ENCODE peak calls at places on chromosome 12, in nine cellular contexts. O, V, D, E, U, S, I, Z and J are unnamed samples.
A peak's percentile ranks its signal among the peaks of the same experiment; 100 is the strongest.

GRCh38 chr12:28209782-28210181 is 19.5 kb downstream of the CCDC91 start:
- DNase-seq in V (no peak), D (no peak), S (peak; percentile 16), U (no peak), I (no peak), O (no peak), Z (no peak), E (no peak), J (no peak)

GRCh38 chr12:57832966-57833365 is 13.6 kb downstream of the CTDSP2 start:
- DNase-seq in V (no peak), O (no peak), I (peak; percentile 59), Z (no peak), U (no peak), E (no peak), D (no peak), S (peak; percentile 31), J (no peak)

GRCh38 chr12:55716582-55717396 is 943 bp downstream of the BLOC1S1 start:
- DNase-seq in E (no peak), U (no peak), O (no peak), D (no peak), V (no peak), I (no peak), Z (no peak), S (peak; percentile 40), J (no peak)

GRCh38 chr12:18476866-18477265 is 215.5 kb downstream of the PIK3C2G start:
- DNase-seq in O (no peak), E (no peak), D (no peak), S (no peak), U (no peak), V (no peak), I (no peak), Z (no peak), J (no peak)

GRCh38 chr12:57737467-57738141 is 938 bp downstream of the AGAP2 start:
- DNase-seq in D (no peak), S (no peak), I (no peak), O (no peak), Z (no peak), V (no peak), E (no peak), U (no peak), J (no peak)

GRCh38 chr12:76455582-76456345 is 103.8 kb downstream of the OSBPL8 start:
- DNase-seq in U (no peak), E (peak; percentile 79), O (peak; percentile 97), Z (peak; percentile 79), S (peak; percentile 96), V (peak; percentile 92), I (no peak), D (no peak), J (no peak)

GRCh38 chr12:66693901-66694513 is 15.1 kb upstream of the GRIP1 start:
- DNase-seq in E (peak; percentile 36), S (peak; percentile 81), V (peak; percentile 55), Z (peak; percentile 41), D (no peak), I (peak; percentile 11), O (peak; percentile 69), U (no peak), J (no peak)

GRCh38 chr12:89695100-89695499 is 13.5 kb downstream of the ATP2B1 start:
- DNase-seq in O (peak; percentile 70), Z (no peak), D (no peak), U (no peak), E (peak; percentile 11), S (peak; percentile 69), V (peak; percentile 55), I (no peak), J (no peak)

GRCh38 chr12:7113389-7113871 is 4.4 kb upstream of the C1RL start:
- DNase-seq in I (peak; percentile 35), U (no peak), Z (no peak), S (peak; percentile 62), O (peak; percentile 29), E (no peak), D (no peak), V (no peak), J (no peak)

GRCh38 chr12:49827351-49828099 is 688 bp downstream of the NCKAP5L start:
- DNase-seq in Z (no peak), D (peak; percentile 67), U (peak; percentile 35), V (peak; percentile 61), S (peak; percentile 57), I (peak; percentile 65), O (peak; percentile 16), E (no peak), J (peak; percentile 45)

DNA sequence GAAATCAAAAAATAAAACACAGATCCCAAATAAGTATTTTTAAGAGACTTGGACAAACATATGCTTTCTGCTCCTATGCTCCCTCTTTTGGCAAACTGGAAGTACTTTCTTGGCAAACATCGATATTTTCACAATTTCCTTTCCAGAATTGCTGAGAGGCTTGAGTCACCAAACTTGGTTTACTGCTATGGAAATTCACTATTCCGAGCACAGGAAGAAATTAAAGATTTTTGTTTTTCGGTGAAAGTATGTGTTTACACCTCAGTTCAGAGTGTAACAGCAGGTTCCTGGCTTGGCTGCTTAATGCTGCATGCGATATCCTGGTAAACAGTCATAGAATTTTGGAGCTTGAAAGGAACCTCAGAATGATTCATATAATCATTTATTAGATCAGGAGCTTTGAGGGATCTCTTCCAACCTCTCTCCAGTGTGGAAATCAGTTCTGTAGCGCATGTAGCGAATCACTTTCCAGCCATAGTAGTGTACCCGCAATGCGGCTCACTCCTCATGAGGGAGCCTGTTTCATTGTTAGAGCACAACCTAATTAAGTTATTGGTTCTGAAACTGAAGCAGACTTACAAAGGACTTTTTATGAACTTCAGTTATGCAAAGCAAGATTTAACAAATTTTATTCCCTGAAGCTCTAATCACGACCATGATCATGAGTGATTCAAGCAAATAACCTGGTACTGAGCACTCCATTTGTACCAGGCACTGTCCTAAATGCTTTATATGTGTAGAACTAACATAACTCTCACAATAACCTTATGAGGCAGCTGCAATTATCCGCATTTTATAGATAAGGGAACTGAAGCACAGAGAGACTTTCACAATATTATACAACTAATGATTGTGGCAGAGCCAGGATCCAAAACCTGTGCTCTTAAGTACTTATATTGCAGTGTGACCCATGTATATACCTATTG is 56.4 kb upstream of the ATP2A2 start:
- DNase-seq in D (no peak), V (peak; percentile 85), S (peak; percentile 91), I (no peak), O (peak; percentile 89), U (no peak), E (peak; percentile 62), Z (peak; percentile 75), J (no peak)
- TF ChIP-seq CTCF in D (peak; percentile 50), V (peak; percentile 79), S (peak; percentile 74), I (no peak), O (peak; percentile 49), U (peak; percentile 68), E (peak; percentile 77), Z (peak; percentile 56), J (no peak)

GRCh38 chr12:113231275-113232231 is 10.3 kb downstream of the TPCN1 start:
- DNase-seq in I (peak; percentile 4), O (peak; percentile 78), Z (no peak), E (no peak), V (no peak), U (no peak), D (no peak), S (no peak), J (peak; percentile 9)

GRCh38 chr12:113234483-113234882 is 13.2 kb downstream of the TPCN1 start:
- DNase-seq in D (no peak), U (no peak), Z (no peak), O (no peak), V (no peak), S (no peak), E (no peak), I (no peak), J (no peak)

GRCh38 chr12:113233967-113234366 is 12.7 kb downstream of the TPCN1 start:
- DNase-seq in V (no peak), S (no peak), O (no peak), Z (no peak), E (no peak), D (no peak), I (no peak), U (no peak), J (no peak)

GRCh38 chr12:113232232-113232615 is 11.0 kb downstream of the TPCN1 start:
- DNase-seq in V (no peak), O (no peak), D (no peak), I (peak; percentile 1), S (no peak), Z (no peak), U (no peak), E (no peak), J (no peak)

GRCh38 chr12:113232787-113233585 is 11.7 kb downstream of the TPCN1 start:
- DNase-seq in I (peak; percentile 91), U (no peak), V (no peak), S (no peak), O (no peak), E (no peak), Z (no peak), D (no peak), J (peak; percentile 73)
- TF ChIP-seq CTCF in I (no peak), U (no peak), V (no peak), S (no peak), O (no peak), E (no peak), Z (no peak), D (peak; percentile 12), J (no peak)

GRCh38 chr12:45014396-45014795 is 36.5 kb downstream of the DBX2 start:
- DNase-seq in O (no peak), E (no peak), U (no peak), D (no peak), Z (no peak), V (no peak), S (no peak), I (no peak), J (no peak)
- TF ChIP-seq CTCF in O (no peak), E (no peak), U (no peak), D (no peak), Z (no peak), V (no peak), S (no peak), I (no peak), J (no peak)

GRCh38 chr12:113090740-113091139 is 34.2 kb downstream of the DTX1 start:
- DNase-seq in S (no peak), I (no peak), U (no peak), E (no peak), Z (no peak), D (no peak), V (no peak), O (no peak), J (no peak)

GRCh38 chr12:113091506-113091905 is 35.0 kb downstream of the DTX1 start:
- DNase-seq in S (no peak), E (no peak), U (no peak), O (no peak), I (no peak), D (no peak), Z (no peak), V (no peak), J (no peak)

GRCh38 chr12:113094738-113095137 is 38.2 kb downstream of the DTX1 start:
- DNase-seq in D (no peak), I (no peak), U (no peak), E (no peak), S (no peak), V (no peak), Z (no peak), O (no peak), J (no peak)

GRCh38 chr12:113093409-113094101 is 37.0 kb downstream of the DTX1 start:
- DNase-seq in E (no peak), S (no peak), I (no peak), V (no peak), Z (no peak), U (no peak), D (no peak), O (no peak), J (no peak)

GRCh38 chr12:113092478-113093408 is 36.2 kb downstream of the DTX1 start:
- DNase-seq in Z (no peak), S (peak; percentile 9), V (no peak), D (peak; percentile 34), I (peak; percentile 83), U (no peak), E (no peak), O (peak; percentile 2), J (no peak)
- TF ChIP-seq CTCF in Z (no peak), S (peak; percentile 15), V (peak; percentile 11), D (peak; percentile 14), I (no peak), U (peak; percentile 11), E (no peak), O (peak; percentile 30), J (no peak)